ENCODE peak calls at places on chromosomes 1 and 21, in five cellular contexts. K, L, P, C and O are unnamed samples.

GRCh38 chr1:232127190-232127589 is 500.6 kb downstream of the DISC1 start:
- DNase-seq in K (no peak), L (peak; percentile 58), P (no peak), C (no peak), O (peak; percentile 90)

GRCh38 chr1:210143465-210144062 is 89.0 kb upstream of the SERTAD4 start:
- DNase-seq in K (peak; percentile 62), L (peak; percentile 56), P (peak; percentile 51), C (peak; percentile 66), O (peak; percentile 68)

GRCh38 chr1:154157520-154158306 is 2.8 kb upstream of the NUP210L start:
- DNase-seq in K (peak; percentile 54), L (no peak), P (no peak), C (no peak), O (peak; percentile 31)

GRCh38 chr1:203408485-203409229 is 57.7 kb upstream of the FMOD start:
- DNase-seq in K (no peak), L (peak; percentile 81), P (no peak), C (peak; percentile 55), O (peak; percentile 82)

GRCh38 chr1:67978988-67979516 is 71.4 kb downstream of the DIRAS3 start:
- DNase-seq in K (no peak), L (peak; percentile 49), P (no peak), C (no peak), O (peak; percentile 88)

GRCh38 chr21:15293251-15293650 is 228.5 kb upstream of the NRIP1 start:
- DNase-seq in K (no peak), L (peak; percentile 67), P (no peak), C (peak; percentile 56), O (peak; percentile 82)

GRCh38 chr1:11736746-11737639 is 1.1 kb downstream of the AGTRAP start:
- DNase-seq in K (peak; percentile 28), L (peak; percentile 67), P (peak; percentile 16), C (peak; percentile 26), O (peak; percentile 79)

GRCh38 chr1:190205713-190206112 is 272.0 kb downstream of the BRINP3 start:
- DNase-seq in K (no peak), L (no peak), P (no peak), C (no peak), O (peak; percentile 77)

GRCh38 chr1:150621497-150622113 is 7.8 kb downstream of the ENSA start:
- DNase-seq in K (no peak), L (no peak), P (peak; percentile 24), C (peak; percentile 73), O (peak; percentile 79)

GRCh38 chr1:119368556-119368955 is at the start of gene HAO2:
- DNase-seq in K (no peak), L (no peak), P (no peak), C (no peak), O (no peak)

GRCh38 chr1:24468605-24469004 is 34.0 kb upstream of the RCAN3 start:
- DNase-seq in K (no peak), L (no peak), P (peak; percentile 29), C (no peak), O (peak; percentile 11)